ENCODE peak calls at places on chromosomes 4 and X, in nine cellular contexts. C is iPS-NIHi11; A is lower lobe of right lung; T is NCI-H1105; L is activated CD8-positive, alpha-beta memory T cell treated with anti-CD3 and anti-CD28 coated beads for 4 hours; U is EL; Y is HuH-7; D is Daoy; I is occipital lobe. G is an unnamed sample.

GRCh38 chrX:129769467-129770154 is 10.1 kb upstream of the SASH3 start:
- DNase-seq in C (no peak), A (no peak), T (no peak), L (peak), U (no peak), Y (no peak), D (no peak), I (no peak), G (no peak)

GRCh38 chrX:41734530-41734929 is 10.5 kb downstream of the GPR82 start:
- DNase-seq in C (peak), A (no peak), T (no peak), L (no peak), U (peak), Y (no peak), D (no peak), I (no peak), G (no peak)

GRCh38 chrX:103656623-103657022 is 27.8 kb downstream of the TCEAL1 start:
- DNase-seq in C (no peak), A (no peak), T (no peak), L (no peak), U (peak), Y (no peak), D (peak), I (no peak), G (peak)

GRCh38 chrX:153474266-153474665 is 3.9 kb upstream of the HAUS7 start:
- DNase-seq in C (no peak), A (no peak), T (no peak), L (no peak), U (no peak), Y (no peak), D (no peak), I (no peak), G (no peak)

GRCh38 chr4:140330311-140330900 is 43.0 kb upstream of the SCOC start:
- DNase-seq in C (peak), A (no peak), T (peak), L (no peak), U (peak), Y (no peak), D (no peak), I (no peak), G (no peak)

GRCh38 chr4:17068396-17068795 is 170.0 kb upstream of the LDB2 start:
- DNase-seq in C (no peak), A (no peak), T (no peak), L (no peak), U (no peak), Y (no peak), D (no peak), I (no peak), G (no peak)

GRCh38 chr4:42596918-42597317 is 60.0 kb downstream of the ATP8A1 start:
- DNase-seq in C (no peak), A (no peak), T (no peak), L (no peak), U (no peak), Y (no peak), D (no peak), I (no peak), G (no peak)

GRCh38 chr4:185761352-185762235 is 50.4 kb downstream of the SORBS2 start:
- DNase-seq in C (no peak), A (no peak), T (no peak), L (no peak), U (no peak), Y (no peak), D (no peak), I (no peak), G (no peak)

GRCh38 chr4:3496021-3496420 is 32.9 kb downstream of the DOK7 start:
- DNase-seq in C (no peak), A (no peak), T (no peak), L (no peak), U (no peak), Y (no peak), D (no peak), I (no peak), G (no peak)

GRCh38 chr4:176735300-176735699 is 57.4 kb downstream of the VEGFC start:
- DNase-seq in C (no peak), A (no peak), T (no peak), L (no peak), U (peak), Y (no peak), D (no peak), I (no peak), G (peak)

GRCh38 chr4:1593881-1594345 is 90.2 kb downstream of the FAM53A start:
- DNase-seq in C (peak), A (peak), T (no peak), L (no peak), U (no peak), Y (no peak), D (no peak), I (no peak), G (no peak)

GRCh38 chrX:131830400-131831184 is 192.5 kb upstream of the STK26 start:
- DNase-seq in C (peak), A (peak), T (peak), L (no peak), U (peak), Y (peak), D (peak), I (peak), G (peak)

GRCh38 chr4:138897818-138898226 is 117.8 kb upstream of the NOCT start:
- DNase-seq in C (no peak), A (no peak), T (peak), L (no peak), U (peak), Y (peak), D (peak), I (no peak), G (peak)

GRCh38 chr4:42906906-42907774 is 14.6 kb downstream of the GRXCR1 start:
- DNase-seq in C (no peak), A (no peak), T (no peak), L (no peak), U (no peak), Y (no peak), D (peak), I (no peak), G (peak)

GRCh38 chrX:10492250-10492649 is 128.1 kb downstream of the MID1 start:
- DNase-seq in C (no peak), A (no peak), T (no peak), L (no peak), U (no peak), Y (no peak), D (no peak), I (no peak), G (no peak)

GRCh38 chrX:129785160-129785947 is 5.6 kb downstream of the SASH3 start:
- DNase-seq in C (no peak), A (no peak), T (no peak), L (no peak), U (no peak), Y (no peak), D (no peak), I (no peak), G (no peak)

GRCh38 chrX:9706426-9706825 is 59.2 kb downstream of the GPR143 start:
- DNase-seq in C (no peak), A (no peak), T (no peak), L (no peak), U (no peak), Y (no peak), D (no peak), I (no peak), G (no peak)

GRCh38 chr4:139484861-139485311 is 31.0 kb downstream of the RAB33B start:
- DNase-seq in C (no peak), A (no peak), T (no peak), L (no peak), U (no peak), Y (peak), D (no peak), I (no peak), G (no peak)

GRCh38 chr4:169239236-169239905 is 31.4 kb downstream of the SH3RF1 start:
- DNase-seq in C (no peak), A (no peak), T (no peak), L (no peak), U (no peak), Y (no peak), D (no peak), I (no peak), G (no peak)

GRCh38 chr4:16461362-16461761 is 235.1 kb upstream of the TAPT1 start:
- DNase-seq in C (no peak), A (no peak), T (no peak), L (no peak), U (peak), Y (no peak), D (peak), I (peak), G (no peak)

G was measured in RCC 7860.